ENCODE peak calls at places on chromosomes 12 and 14, in eight cellular contexts. One of them, this sample, is unnamed.

GRCh38 chr12:70982991-70983390 is 62.5 kb upstream of the PTPRR start:
- DNase-seq in upper lobe of left lung: no peak
- DNase-seq in heart left ventricle: no peak
- DNase-seq in endodermal cell: no peak
- DNase-seq in aorta: no peak
- DNase-seq in effector memory CD4-positive, alpha-beta T cell: no peak
- DNase-seq in cardiac muscle cell: no peak
- DNase-seq in pancreas: no peak
- DNase-seq in this sample: peak; percentile 4

GRCh38 chr12:131808744-131809371 is 19.3 kb upstream of the MMP17 start:
- DNase-seq in pancreas: no peak
- DNase-seq in heart left ventricle: no peak
- DNase-seq in upper lobe of left lung: peak; percentile 36
- DNase-seq in aorta: no peak
- DNase-seq in endodermal cell: no peak
- DNase-seq in cardiac muscle cell: no peak
- DNase-seq in effector memory CD4-positive, alpha-beta T cell: no peak
- DNase-seq in this sample: no peak

GRCh38 chr12:7093486-7093885 is 1.2 kb upstream of the C1R start:
- DNase-seq in upper lobe of left lung: no peak
- DNase-seq in effector memory CD4-positive, alpha-beta T cell: no peak
- DNase-seq in endodermal cell: peak; percentile 36
- DNase-seq in aorta: no peak
- DNase-seq in cardiac muscle cell: no peak
- DNase-seq in pancreas: no peak
- DNase-seq in heart left ventricle: no peak
- DNase-seq in this sample: no peak

GRCh38 chr12:66107451-66107915 is 23.1 kb downstream of the LLPH start:
- DNase-seq in effector memory CD4-positive, alpha-beta T cell: no peak
- DNase-seq in pancreas: peak; percentile 53
- DNase-seq in upper lobe of left lung: peak; percentile 49
- DNase-seq in endodermal cell: peak; percentile 89
- DNase-seq in heart left ventricle: peak; percentile 36
- DNase-seq in cardiac muscle cell: peak; percentile 87
- DNase-seq in aorta: no peak
- DNase-seq in this sample: peak; percentile 91

GRCh38 chr12:53726342-53726741 is 910 bp downstream of the CALCOCO1 start:
- DNase-seq in effector memory CD4-positive, alpha-beta T cell: no peak
- DNase-seq in heart left ventricle: no peak
- DNase-seq in pancreas: no peak
- DNase-seq in aorta: no peak
- DNase-seq in cardiac muscle cell: no peak
- DNase-seq in upper lobe of left lung: no peak
- DNase-seq in endodermal cell: no peak
- DNase-seq in this sample: no peak

GRCh38 chr14:85534435-85534834 is 4.5 kb downstream of the FLRT2 start:
- DNase-seq in cardiac muscle cell: peak; percentile 46
- DNase-seq in effector memory CD4-positive, alpha-beta T cell: no peak
- DNase-seq in upper lobe of left lung: no peak
- DNase-seq in heart left ventricle: no peak
- DNase-seq in aorta: no peak
- DNase-seq in endodermal cell: peak; percentile 62
- DNase-seq in pancreas: no peak
- DNase-seq in this sample: peak; percentile 62

GRCh38 chr14:52694761-52695480 is 437 bp downstream of the ERO1A start:
- DNase-seq in pancreas: peak; percentile 42
- DNase-seq in endodermal cell: peak; percentile 72
- DNase-seq in aorta: no peak
- DNase-seq in heart left ventricle: peak; percentile 15
- DNase-seq in upper lobe of left lung: peak; percentile 73
- DNase-seq in cardiac muscle cell: peak; percentile 45
- DNase-seq in effector memory CD4-positive, alpha-beta T cell: peak; percentile 40
- DNase-seq in this sample: peak; percentile 50

GRCh38 chr12:116642683-116643082 is 83.5 kb downstream of the MAP1LC3B2 start:
- DNase-seq in effector memory CD4-positive, alpha-beta T cell: no peak
- DNase-seq in pancreas: no peak
- DNase-seq in aorta: no peak
- DNase-seq in upper lobe of left lung: no peak
- DNase-seq in cardiac muscle cell: no peak
- DNase-seq in heart left ventricle: no peak
- DNase-seq in endodermal cell: no peak
- DNase-seq in this sample: no peak

DNA sequence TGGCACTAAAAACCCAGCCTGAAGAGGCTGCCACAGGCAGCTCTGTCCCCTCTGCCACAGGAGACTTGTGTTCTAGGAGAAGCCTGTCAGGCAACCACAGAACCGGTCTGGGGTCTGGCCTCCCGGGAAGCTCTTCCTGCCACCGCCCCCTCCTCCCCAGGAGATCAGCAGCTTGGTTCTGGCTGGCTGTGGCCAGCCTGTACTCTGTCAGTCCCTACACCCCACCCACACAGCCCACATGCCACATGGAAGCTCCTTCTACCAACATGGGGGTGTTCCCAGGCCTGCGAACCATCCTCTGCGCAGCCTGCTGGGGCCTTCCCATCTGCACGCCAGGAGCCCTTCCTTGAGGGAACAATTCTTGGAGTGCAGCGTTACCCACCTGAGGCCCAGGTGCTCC is 16.8 kb downstream of the TMEM106C start:
- DNase-seq in cardiac muscle cell: no peak
- DNase-seq in endodermal cell: no peak
- DNase-seq in aorta: no peak
- DNase-seq in heart left ventricle: no peak
- DNase-seq in effector memory CD4-positive, alpha-beta T cell: no peak
- DNase-seq in upper lobe of left lung: no peak
- DNase-seq in pancreas: no peak
- DNase-seq in this sample: no peak
- H3K4me1 ChIP-seq in cardiac muscle cell: no peaks in the 10 kb centered on the region
- H3K4me1 ChIP-seq in endodermal cell: no peaks in the 10 kb centered on the region
- H3K4me1 ChIP-seq in aorta: no peaks in the 10 kb centered on the region
- H3K4me1 ChIP-seq in heart left ventricle: no peaks in the 10 kb centered on the region
- H3K4me1 ChIP-seq in effector memory CD4-positive, alpha-beta T cell: no peaks in the 10 kb centered on the region
- H3K4me1 ChIP-seq in upper lobe of left lung: no peaks in the 10 kb centered on the region
- H3K4me1 ChIP-seq in pancreas: no peaks in the 10 kb centered on the region
- H3K4me1 ChIP-seq in this sample: no peaks in the 10 kb centered on the region

GRCh38 chr12:64653123-64653522 is 42.8 kb downstream of the RASSF3 start:
- DNase-seq in aorta: no peak
- DNase-seq in pancreas: no peak
- DNase-seq in heart left ventricle: no peak
- DNase-seq in upper lobe of left lung: no peak
- DNase-seq in endodermal cell: no peak
- DNase-seq in effector memory CD4-positive, alpha-beta T cell: no peak
- DNase-seq in cardiac muscle cell: no peak
- DNase-seq in this sample: no peak
- H3K4me1 ChIP-seq in aorta: peaks cover 20% of the 10 kb centered on the region
- H3K4me1 ChIP-seq in pancreas: peaks cover 8% of the 10 kb centered on the region
- H3K4me1 ChIP-seq in heart left ventricle: peaks cover 38% of the 10 kb centered on the region
- H3K4me1 ChIP-seq in upper lobe of left lung: peaks cover 12% of the 10 kb centered on the region
- H3K4me1 ChIP-seq in endodermal cell: no peaks in the 10 kb centered on the region
- H3K4me1 ChIP-seq in effector memory CD4-positive, alpha-beta T cell: peaks cover 21% of the 10 kb centered on the region
- H3K4me1 ChIP-seq in cardiac muscle cell: peaks cover 41% of the 10 kb centered on the region
- H3K4me1 ChIP-seq in this sample: no peaks in the 10 kb centered on the region

GRCh38 chr14:81305743-81306142 is 85.0 kb upstream of the GTF2A1 start:
- DNase-seq in heart left ventricle: no peak
- DNase-seq in cardiac muscle cell: no peak
- DNase-seq in upper lobe of left lung: no peak
- DNase-seq in aorta: no peak
- DNase-seq in endodermal cell: no peak
- DNase-seq in effector memory CD4-positive, alpha-beta T cell: no peak
- DNase-seq in pancreas: no peak
- DNase-seq in this sample: no peak
- H3K4me1 ChIP-seq in heart left ventricle: peaks cover 4% of the 10 kb centered on the region
- H3K4me1 ChIP-seq in cardiac muscle cell: no peaks in the 10 kb centered on the region
- H3K4me1 ChIP-seq in upper lobe of left lung: peaks cover 5% of the 10 kb centered on the region
- H3K4me1 ChIP-seq in aorta: no peaks in the 10 kb centered on the region
- H3K4me1 ChIP-seq in endodermal cell: no peaks in the 10 kb centered on the region
- H3K4me1 ChIP-seq in effector memory CD4-positive, alpha-beta T cell: no peaks in the 10 kb centered on the region
- H3K4me1 ChIP-seq in pancreas: no peaks in the 10 kb centered on the region
- H3K4me1 ChIP-seq in this sample: peaks cover 26% of the 10 kb centered on the region

GRCh38 chr14:80211143-80212024 is at the start of gene DIO2:
- DNase-seq in pancreas: no peak
- DNase-seq in aorta: no peak
- DNase-seq in cardiac muscle cell: no peak
- DNase-seq in endodermal cell: peak; percentile 47
- DNase-seq in effector memory CD4-positive, alpha-beta T cell: no peak
- DNase-seq in upper lobe of left lung: peak; percentile 33
- DNase-seq in heart left ventricle: peak; percentile 45
- DNase-seq in this sample: peak; percentile 12
- H3K4me1 ChIP-seq in pancreas: no peaks in the 10 kb centered on the region
- H3K4me1 ChIP-seq in aorta: no peaks in the 10 kb centered on the region
- H3K4me1 ChIP-seq in cardiac muscle cell: peaks cover 7% of the 10 kb centered on the region
- H3K4me1 ChIP-seq in endodermal cell: peaks cover 5% of the 10 kb centered on the region
- H3K4me1 ChIP-seq in effector memory CD4-positive, alpha-beta T cell: no peaks in the 10 kb centered on the region
- H3K4me1 ChIP-seq in upper lobe of left lung: no peaks in the 10 kb centered on the region
- H3K4me1 ChIP-seq in heart left ventricle: peaks cover 16% of the 10 kb centered on the region
- H3K4me1 ChIP-seq in this sample: peaks cover 44% of the 10 kb centered on the region

This sample was measured in neural progenitor cell.